ENCODE peak calls at places on chromosomes 2 and 18, in seven cellular contexts. V, T, L, W, C, M and K are unnamed samples.

GRCh38 chr2:96556441-96557330 is 20.1 kb downstream of the ARID5A start:
- DNase-seq in V (peak), T (no peak), L (no peak), W (no peak), C (no peak), M (peak), K (no peak)

GRCh38 chr2:134685967-134686366 is 32.8 kb downstream of the TMEM163 start:
- DNase-seq in V (no peak), T (no peak), L (no peak), W (no peak), C (no peak), M (no peak), K (no peak)

GRCh38 chr18:13811993-13812392 is 12.0 kb upstream of the MC5R start:
- DNase-seq in V (no peak), T (no peak), L (no peak), W (no peak), C (no peak), M (peak), K (no peak)

GRCh38 chr2:43754180-43754579 is 19.7 kb upstream of the DYNC2LI1 start:
- DNase-seq in V (no peak), T (no peak), L (no peak), W (no peak), C (no peak), M (no peak), K (peak)

GRCh38 chr2:196677404-196677803 is 37.9 kb downstream of the CCDC150 start:
- DNase-seq in V (peak), T (no peak), L (no peak), W (no peak), C (no peak), M (peak), K (no peak)

GRCh38 chr2:214019229-214019972 is 391.5 kb upstream of the VWC2L start:
- DNase-seq in V (peak), T (no peak), L (no peak), W (peak), C (no peak), M (peak), K (peak)

GRCh38 chr2:172647439-172647838 is 88.2 kb upstream of the RAPGEF4 start:
- DNase-seq in V (peak), T (no peak), L (no peak), W (no peak), C (no peak), M (no peak), K (no peak)

GRCh38 chr18:77567202-77567601 is 317.6 kb downstream of the GALR1 start:
- DNase-seq in V (no peak), T (no peak), L (no peak), W (no peak), C (no peak), M (no peak), K (no peak)

GRCh38 chr2:189685540-189686229 is 11.2 kb downstream of the ANKAR start:
- DNase-seq in V (peak), T (peak), L (no peak), W (peak), C (no peak), M (peak), K (no peak)

GRCh38 chr2:64203131-64204005 is 59.1 kb upstream of the PELI1 start:
- DNase-seq in V (peak), T (no peak), L (no peak), W (no peak), C (no peak), M (peak), K (no peak)

GRCh38 chr2:215941726-215942125 is 71.6 kb downstream of the MREG start:
- DNase-seq in V (no peak), T (no peak), L (no peak), W (no peak), C (no peak), M (no peak), K (no peak)

GRCh38 chr2:168890006-168890782 is at the start of gene SPC25:
- DNase-seq in V (peak), T (peak), L (peak), W (peak), C (peak), M (peak), K (peak)

GRCh38 chr2:168889635-168890005 is 610 bp downstream of the SPC25 start:
- DNase-seq in V (no peak), T (no peak), L (no peak), W (no peak), C (no peak), M (no peak), K (no peak)

GRCh38 chr2:168884990-168885389 is 5.2 kb downstream of the SPC25 start:
- DNase-seq in V (peak), T (no peak), L (no peak), W (no peak), C (no peak), M (peak), K (no peak)
- H3K4me3 ChIP-seq in V (no peak), T (no peak), L (no peak), W (no peak), C (no peak), M (no peak), K (no peak)

GRCh38 chr2:45483997-45484396 is 127.1 kb downstream of the SRBD1 start:
- DNase-seq in V (no peak), T (no peak), L (no peak), W (no peak), C (no peak), M (peak), K (no peak)
- TF ChIP-seq CTCF in V (peak), T (no peak), L (no peak), W (no peak), C (no peak), M (peak), K (peak)

GRCh38 chr2:42133771-42134195 is 35.4 kb upstream of the EML4 start:
- DNase-seq in V (no peak), T (no peak), L (no peak), W (no peak), C (no peak), M (no peak), K (no peak)
- H3K4me3 ChIP-seq in V (no peak), T (no peak), L (no peak), W (no peak), C (no peak), M (no peak), K (no peak)

DNA sequence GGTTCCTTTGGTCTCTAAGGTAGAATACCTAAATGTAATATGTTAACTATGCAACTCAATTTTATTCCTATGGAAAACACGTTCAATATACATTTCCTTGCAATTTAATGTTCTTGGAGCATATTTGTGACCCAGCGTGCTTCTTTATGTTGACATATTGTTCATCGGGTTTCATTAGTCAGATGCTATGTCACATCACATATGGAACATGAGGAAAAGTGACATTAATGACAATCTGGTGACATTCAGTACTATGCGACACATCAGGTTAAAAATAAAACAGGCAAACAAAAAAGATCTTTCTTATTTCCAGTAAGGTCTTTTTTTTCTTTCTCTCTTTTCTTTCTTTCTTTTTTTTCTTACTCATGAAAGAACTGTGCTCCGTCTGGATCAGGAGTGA is 135.6 kb upstream of the SMIM21 start:
- DNase-seq in V (no peak), T (no peak), L (no peak), W (no peak), C (no peak), M (no peak), K (no peak)
- TF ChIP-seq CTCF in V (no peak), T (no peak), L (no peak), W (no peak), C (no peak), M (no peak), K (no peak)

DNA sequence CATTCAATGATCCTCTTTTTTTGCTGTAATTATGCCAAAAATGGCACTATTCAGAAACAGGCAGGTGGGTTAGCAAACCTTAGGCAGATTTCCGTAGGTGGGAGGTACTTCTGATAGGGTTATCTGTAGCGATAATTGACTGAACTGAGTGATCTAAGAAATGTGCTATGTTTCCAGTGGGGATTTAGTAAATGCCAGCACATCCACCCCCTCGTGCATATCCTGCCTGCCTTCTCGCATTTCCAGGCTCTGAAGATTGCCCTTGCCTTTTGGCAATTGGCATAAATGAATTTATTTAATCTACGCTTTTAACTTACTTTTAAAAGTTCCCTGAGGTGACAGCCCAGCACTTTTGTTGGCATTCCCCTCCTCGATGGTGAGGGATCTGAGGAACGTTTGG is 576 bp upstream of the FSHR start:
- DNase-seq in V (no peak), T (no peak), L (no peak), W (no peak), C (no peak), M (no peak), K (no peak)
- H3K4me3 ChIP-seq in V (no peak), T (no peak), L (no peak), W (no peak), C (no peak), M (no peak), K (no peak)

GRCh38 chr2:226910384-226910783 is 74.5 kb downstream of the RHBDD1 start:
- DNase-seq in V (no peak), T (no peak), L (no peak), W (no peak), C (no peak), M (no peak), K (no peak)

GRCh38 chr2:226906439-226906796 is 70.6 kb downstream of the RHBDD1 start:
- DNase-seq in V (no peak), T (no peak), L (no peak), W (no peak), C (no peak), M (no peak), K (no peak)

GRCh38 chr2:226911932-226912331 is 76.1 kb downstream of the RHBDD1 start:
- DNase-seq in V (peak), T (no peak), L (no peak), W (no peak), C (no peak), M (peak), K (no peak)

GRCh38 chr2:226909131-226909530 is 73.3 kb downstream of the RHBDD1 start:
- DNase-seq in V (no peak), T (no peak), L (no peak), W (no peak), C (no peak), M (peak), K (no peak)

DNA sequence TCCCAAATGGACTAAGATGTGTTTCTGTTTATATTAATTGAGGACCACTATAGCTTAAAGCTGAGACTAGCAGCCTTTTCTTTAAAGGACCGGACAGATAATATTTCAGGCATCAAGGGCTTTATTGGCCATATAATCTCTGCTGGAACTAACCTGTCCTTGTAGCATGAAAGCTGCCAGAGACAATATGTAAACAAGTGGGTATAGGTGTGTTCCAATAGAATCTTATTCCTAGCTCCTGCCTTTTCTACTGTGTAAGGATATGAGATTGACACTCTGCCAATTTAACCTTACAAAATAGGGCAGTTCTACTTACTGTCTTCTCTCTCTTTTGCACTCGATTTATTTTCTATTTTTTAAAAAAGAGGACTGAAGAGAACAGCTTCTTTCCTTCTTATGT is 74.0 kb downstream of the RHBDD1 start:
- DNase-seq in V (no peak), T (no peak), L (no peak), W (no peak), C (no peak), M (no peak), K (no peak)
- TF ChIP-seq CTCF in V (no peak), T (no peak), L (no peak), W (no peak), C (no peak), M (no peak), K (no peak)

GRCh38 chr2:217090024-217090473 is 230.2 kb upstream of the TNP1 start:
- DNase-seq in V (peak), T (no peak), L (no peak), W (no peak), C (no peak), M (peak), K (no peak)
- H3K4me3 ChIP-seq in V (no peak), T (peak), L (no peak), W (no peak), C (peak), M (peak), K (no peak)